ENCODE peak calls at places on chromosomes 5 and 9, in four cellular contexts. U, A, Q and J are unnamed samples.

GRCh38 chr5:141968914-141969608 is at the start of gene RNF14:
- DNase-seq in U (peak; percentile 91), A (peak; percentile 96), Q (peak; percentile 97), J (peak; percentile 95)

GRCh38 chr9:91421987-91422765 is 1.5 kb downstream of the NFIL3 start:
- DNase-seq in A (peak; percentile 40), Q (no peak), U (peak; percentile 41), J (no peak)

GRCh38 chr5:27130587-27130986 is 92.2 kb upstream of the CDH9 start:
- DNase-seq in A (no peak), Q (no peak), U (peak; percentile 0), J (no peak)

GRCh38 chr9:70566743-70567142 is 152.3 kb upstream of the KLF9 start:
- DNase-seq in Q (no peak), A (no peak), U (no peak), J (no peak)

GRCh38 chr9:131361202-131361833 is 32.6 kb upstream of the PRRC2B start:
- DNase-seq in A (no peak), U (no peak), Q (no peak), J (no peak)

GRCh38 chr5:84332106-84332505 is 52.6 kb downstream of the EDIL3 start:
- DNase-seq in A (no peak), U (no peak), Q (no peak), J (no peak)

GRCh38 chr9:128141604-128142003 is 7.6 kb upstream of the LCN2 start:
- DNase-seq in U (no peak), A (no peak), Q (no peak), J (peak; percentile 20)

GRCh38 chr9:35951736-35952135 is 6.2 kb downstream of the OR2S2 start:
- DNase-seq in U (peak; percentile 54), Q (peak; percentile 14), A (peak; percentile 84), J (no peak)

GRCh38 chr5:87526131-87526530 is 113.4 kb upstream of the CCNH start:
- DNase-seq in Q (no peak), A (no peak), U (no peak), J (no peak)

GRCh38 chr5:147887026-147887627 is 8.6 kb downstream of the SCGB3A2 start:
- DNase-seq in Q (no peak), U (peak; percentile 35), A (peak; percentile 34), J (no peak)

GRCh38 chr5:45484781-45485180 is 211.4 kb downstream of the HCN1 start:
- DNase-seq in U (no peak), Q (no peak), A (no peak), J (no peak)
- H3K56ac ChIP-seq in U (no peak overlapping the region), Q (no peak overlapping the region), A (no peak overlapping the region), J (no peak overlapping the region)

GRCh38 chr5:71943874-71944273 is 163.4 kb upstream of the MAP1B start:
- DNase-seq in Q (no peak), A (peak; percentile 28), U (no peak), J (no peak)

GRCh38 chr5:71948206-71948605 is 159.1 kb upstream of the MAP1B start:
- DNase-seq in Q (no peak), U (no peak), A (no peak), J (no peak)

DNA sequence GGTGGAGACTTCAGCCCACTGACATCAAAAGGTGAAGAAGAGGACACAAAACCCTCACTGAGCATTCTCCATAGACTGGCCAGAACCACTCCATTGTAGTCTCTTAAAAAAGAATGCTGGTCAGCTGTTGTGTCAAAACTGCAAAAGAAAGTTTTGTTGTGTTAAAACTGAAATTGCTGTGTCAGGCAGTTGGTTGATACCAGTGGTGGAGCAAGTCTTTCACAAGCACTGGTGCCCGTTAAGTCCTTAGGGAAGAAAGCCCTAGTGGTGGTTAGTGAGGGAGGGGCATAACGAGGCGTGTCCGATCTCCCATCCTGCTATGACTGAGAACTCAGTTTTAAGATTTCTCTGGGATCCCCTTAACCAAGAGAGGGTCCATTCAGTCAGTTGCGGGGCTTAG is 160.6 kb upstream of the MAP1B start:
- DNase-seq in Q (no peak), U (no peak), A (no peak), J (no peak)
- H3K56ac ChIP-seq in Q (no peak overlapping the region), U (no peak overlapping the region), A (no peak overlapping the region), J (no peak overlapping the region)

DNA sequence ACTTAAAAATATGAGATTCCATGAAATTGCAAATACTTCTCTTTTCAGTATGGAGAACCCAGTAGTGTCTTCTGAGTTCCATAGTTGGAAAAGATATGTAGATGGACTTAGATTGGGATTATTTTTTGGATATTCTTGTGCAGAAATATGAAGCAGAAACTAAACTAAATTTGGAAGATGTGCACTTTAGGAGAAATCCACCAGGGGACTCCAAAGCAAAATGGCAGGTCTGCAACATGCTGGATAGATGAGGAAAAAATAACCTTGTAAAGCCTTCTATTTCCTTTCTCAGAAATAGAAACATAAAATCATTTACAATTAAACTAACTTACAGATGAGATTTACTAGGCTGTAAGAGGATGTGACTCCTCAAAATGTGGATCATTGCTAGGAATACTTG is 49.2 kb upstream of the MINAR2 start:
- DNase-seq in U (no peak), Q (no peak), A (no peak), J (no peak)
- H3K56ac ChIP-seq in U (no peak overlapping the region), Q (no peak overlapping the region), A (no peak overlapping the region), J (no peak overlapping the region)

GRCh38 chr5:135450328-135450727 is 1.8 kb downstream of the TIFAB start:
- DNase-seq in U (no peak), A (no peak), Q (no peak), J (no peak)

GRCh38 chr5:135451581-135452360 is at the start of gene TIFAB:
- DNase-seq in Q (no peak), U (no peak), A (no peak), J (no peak)

GRCh38 chr5:135450957-135451356 is 1.2 kb downstream of the TIFAB start:
- DNase-seq in A (no peak), U (no peak), Q (no peak), J (no peak)

GRCh38 chr5:135453613-135454012 is 1.5 kb upstream of the TIFAB start:
- DNase-seq in U (no peak), Q (no peak), A (no peak), J (no peak)

GRCh38 chr5:135452366-135453030 is 347 bp upstream of the TIFAB start:
- DNase-seq in Q (no peak), U (no peak), A (no peak), J (no peak)
- H3K56ac ChIP-seq in Q (no peak overlapping the region), U (no peak overlapping the region), A (no peak overlapping the region), J (no peak overlapping the region)

DNA sequence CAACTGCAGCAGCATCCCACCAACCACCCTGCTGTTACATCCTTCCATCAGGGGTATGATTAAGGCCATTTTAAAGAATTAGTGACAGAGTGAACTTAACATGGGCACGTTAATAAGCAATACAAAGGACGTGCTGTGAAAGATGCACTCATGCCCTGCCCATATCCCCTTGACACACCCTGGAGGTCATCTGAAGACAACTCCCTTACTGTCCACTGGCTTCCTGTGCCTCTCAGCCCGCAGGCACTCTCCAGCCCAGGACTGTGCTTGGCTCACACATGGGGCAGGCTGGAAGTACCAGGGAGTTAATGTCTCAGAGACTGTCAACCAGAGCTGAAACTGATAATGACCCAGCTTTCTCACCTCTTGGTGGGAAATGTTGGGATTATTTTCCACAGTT is 81.8 kb downstream of the TRIM36 start:
- DNase-seq in A (no peak), Q (no peak), U (no peak), J (no peak)
- H3K56ac ChIP-seq in A (no peak overlapping the region), Q (no peak overlapping the region), U (no peak overlapping the region), J (no peak overlapping the region)